ENCODE peak calls at places on chromosomes 2 and 18, in seven cellular contexts. X is endothelial cell, C is astrocyte of the spinal cord, P is BE2C, T is thoracic aorta, I is cardiac muscle cell, R is suprapubic skin. B is an unnamed sample.
A peak's percentile ranks its signal among the peaks of the same experiment; 100 is the strongest.

GRCh38 chr2:45237850-45238542 is 228.7 kb upstream of the SIX2 start:
- DNase-seq in P (no peak), R (no peak), C (peak; percentile 98), X (no peak), T (no peak), I (peak; percentile 96), B (no peak)

GRCh38 chr2:152134488-152135280 is 35.8 kb upstream of the CACNB4 start:
- DNase-seq in X (no peak), R (no peak), C (peak; percentile 29), T (no peak), P (no peak), I (peak; percentile 35), B (no peak)

GRCh38 chr2:229235136-229235914 is 35.8 kb downstream of the PID1 start:
- DNase-seq in X (peak; percentile 31), R (no peak), I (peak; percentile 53), C (peak; percentile 42), P (no peak), T (no peak), B (no peak)

GRCh38 chr18:25451077-25451658 is 99.2 kb upstream of the ZNF521 start:
- DNase-seq in R (no peak), I (no peak), X (no peak), P (no peak), C (no peak), T (no peak), B (no peak)

GRCh38 chr18:58054041-58054733 is 10.2 kb downstream of the NEDD4L start:
- DNase-seq in T (no peak), R (no peak), I (peak; percentile 38), P (no peak), X (no peak), C (peak; percentile 64), B (no peak)

GRCh38 chr2:101860782-101861181 is 131.0 kb upstream of the IL1R2 start:
- DNase-seq in X (no peak), I (no peak), T (no peak), C (no peak), R (no peak), P (no peak), B (no peak)

GRCh38 chr2:171407030-171407707 is 26.6 kb downstream of the METTL8 start:
- DNase-seq in P (no peak), T (no peak), R (no peak), I (no peak), C (no peak), X (no peak), B (no peak)

GRCh38 chr2:216017365-216017764 is 4.0 kb upstream of the MREG start:
- DNase-seq in X (no peak), I (no peak), P (peak; percentile 50), T (no peak), R (no peak), C (no peak), B (no peak)

GRCh38 chr18:23648930-23649622 is 13.6 kb downstream of the ANKRD29 start:
- DNase-seq in C (no peak), X (no peak), I (no peak), P (no peak), R (no peak), T (no peak), B (no peak)

GRCh38 chr2:158006961-158007664 is 94.6 kb upstream of the UPP2 start:
- DNase-seq in P (no peak), X (no peak), R (no peak), I (no peak), C (no peak), T (no peak), B (no peak)

GRCh38 chr2:116510117-116510671 is 1304.3 kb upstream of the DDX18 start:
- DNase-seq in P (no peak), X (peak; percentile 17), R (no peak), T (no peak), I (peak; percentile 14), C (peak; percentile 4), B (no peak)

GRCh38 chr18:78514910-78515670 is 464.5 kb upstream of the SALL3 start:
- DNase-seq in T (no peak), P (no peak), X (no peak), R (peak; percentile 54), C (no peak), I (no peak), B (no peak)

GRCh38 chr2:179981085-179981484 is 26.0 kb downstream of the CWC22 start:
- DNase-seq in T (no peak), I (peak; percentile 9), C (peak; percentile 54), X (no peak), P (no peak), R (no peak), B (no peak)

GRCh38 chr2:133993160-133993559 is 260.7 kb upstream of the MGAT5 start:
- DNase-seq in R (no peak), P (no peak), I (no peak), T (no peak), C (no peak), X (no peak), B (no peak)

GRCh38 chr2:132593171-132593570 is 76.8 kb downstream of the LYPD1 start:
- DNase-seq in C (peak; percentile 29), I (no peak), X (no peak), P (no peak), R (no peak), T (no peak), B (no peak)

GRCh38 chr18:48589797-48590519 is 51.1 kb downstream of the CTIF start:
- DNase-seq in X (no peak), I (no peak), R (no peak), P (peak; percentile 69), C (no peak), T (peak; percentile 42), B (no peak)

GRCh38 chr2:98539056-98539735 is 69.1 kb downstream of the COA5 start:
- DNase-seq in I (no peak), X (no peak), T (no peak), C (no peak), P (no peak), R (no peak), B (no peak)

GRCh38 chr2:98157557-98157956 is 70.6 kb downstream of the VWA3B start:
- DNase-seq in R (no peak), I (no peak), T (no peak), C (no peak), P (peak; percentile 12), X (peak; percentile 26), B (no peak)

GRCh38 chr2:149148195-149149006 is 109.9 kb downstream of the LYPD6B start:
- DNase-seq in C (no peak), X (no peak), I (no peak), P (no peak), R (no peak), T (no peak), B (no peak)

GRCh38 chr2:119760876-119761275 is 1.2 kb downstream of the PTPN4 start:
- DNase-seq in X (no peak), C (peak; percentile 53), I (peak; percentile 56), P (no peak), R (no peak), T (no peak), B (no peak)

GRCh38 chr2:186274936-186275575 is 211.0 kb upstream of the ZC3H15 start:
- DNase-seq in I (peak; percentile 21), T (no peak), X (no peak), P (no peak), R (no peak), C (peak; percentile 67), B (no peak)

GRCh38 chr2:221716434-221717303 is 144.6 kb upstream of the EPHA4 start:
- DNase-seq in I (no peak), T (no peak), C (peak; percentile 77), R (no peak), X (no peak), P (no peak), B (no peak)

GRCh38 chr2:5869871-5870375 is 177.7 kb downstream of the SOX11 start:
- DNase-seq in C (no peak), R (no peak), P (no peak), I (no peak), T (no peak), X (no peak), B (no peak)

GRCh38 chr2:97645700-97646629 is at the start of gene COX5B:
- DNase-seq in T (peak; percentile 97), X (peak; percentile 97), I (peak; percentile 98), R (peak; percentile 100), P (peak; percentile 93), C (peak; percentile 97), B (peak; percentile 99)

GRCh38 chr2:224211821-224212220 is 172.7 kb upstream of the SERPINE2 start:
- DNase-seq in X (no peak), P (no peak), T (no peak), C (no peak), R (no peak), I (peak; percentile 90), B (no peak)

DNA sequence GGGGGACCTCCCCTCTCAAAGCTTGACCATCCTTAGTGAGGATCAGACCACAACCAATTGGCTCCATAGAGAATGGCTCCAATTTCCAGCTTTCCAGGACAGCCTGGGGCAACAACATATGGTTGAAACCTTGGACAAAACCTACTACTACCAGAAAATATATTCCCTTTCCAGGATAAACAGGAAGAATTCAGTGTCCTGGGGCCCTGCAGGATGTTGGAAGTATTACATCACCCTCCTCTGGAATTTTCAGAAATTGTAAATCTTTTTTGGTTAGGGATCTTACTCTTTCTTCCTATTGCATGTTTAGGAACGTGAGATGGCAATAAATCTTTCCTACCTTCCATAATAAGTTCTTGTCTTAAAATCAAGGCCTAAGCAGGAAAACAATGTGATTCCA is 158.9 kb upstream of the MEIS1 start:
- DNase-seq in X (no peak), P (no peak), C (no peak), R (no peak), I (no peak), T (no peak), B (no peak)
- TF ChIP-seq CTCF in X (peak; percentile 54), P (no peak), C (no peak), R (no peak), I (no peak), T (no peak), B (peak; percentile 51)

GRCh38 chr2:60559880-60560279 is 6.4 kb upstream of the BCL11A start:
- DNase-seq in X (no peak), I (no peak), C (no peak), P (no peak), R (no peak), T (no peak), B (no peak)
- TF ChIP-seq CTCF in X (no peak), I (no peak), C (no peak), P (no peak), R (no peak), T (no peak), B (no peak)

GRCh38 chr18:64017870-64018269 is 48.0 kb downstream of the SERPINB8 start:
- DNase-seq in C (peak; percentile 27), T (no peak), P (no peak), X (no peak), I (peak; percentile 49), R (no peak), B (no peak)
- TF ChIP-seq CTCF in C (peak; percentile 44), T (no peak), P (peak; percentile 37), X (peak; percentile 49), I (peak; percentile 50), R (no peak), B (peak; percentile 82)

DNA sequence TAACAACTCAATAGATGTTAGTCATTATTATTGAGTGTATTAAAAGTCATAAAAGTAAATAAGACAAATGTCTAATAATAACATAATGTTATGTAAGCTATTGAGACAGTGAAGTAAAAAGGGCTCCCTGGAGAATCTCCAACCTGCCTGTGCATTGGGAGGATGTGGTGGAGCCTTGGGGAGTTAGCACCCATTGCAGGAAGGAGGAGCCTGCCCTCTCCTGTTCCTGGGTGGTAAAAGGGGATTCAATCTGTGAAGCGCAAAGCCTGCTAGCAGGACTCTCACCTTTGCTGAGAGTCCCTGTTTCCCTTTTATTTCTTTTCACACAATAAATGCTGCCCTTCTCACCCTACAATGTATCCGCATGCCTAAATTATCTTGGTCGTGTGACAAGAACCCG is 206.1 kb downstream of the RAB3GAP1 start:
- DNase-seq in R (no peak), C (no peak), I (no peak), P (no peak), X (no peak), T (no peak), B (no peak)
- TF ChIP-seq CTCF in R (no peak), C (no peak), I (no peak), P (no peak), X (no peak), T (no peak), B (no peak)

B was measured in type B pancreatic cell.